ENCODE peak calls at places on chromosomes 13 and 19, in ten cellular contexts. W is stimulated activated CD4-positive, alpha-beta T cell treated with anti-CD3 and anti-CD28 coated beads, Interleukin-1b, Interleukin-23, amount 100 ng/mL, for 1 hour; D is left cardiac atrium; G is cerebellar nuclear complex; E is fibroblast of the conjunctiva; P is progenitor cell of endocrine pancreas; H is NB4; C is activated CD8-positive, alpha-beta T cell treated with anti-CD3 and anti-CD28 coated beads for 36 hours; N is NCI-H345; A is HT1080. Y is an unnamed sample.

GRCh38 chr13:99796175-99796819 is 175.3 kb downstream of the ZIC5 start:
- DNase-seq in P (peak), A (peak), E (no peak), W (no peak), N (no peak), C (peak), G (no peak), H (peak), D (no peak), Y (no peak)

GRCh38 chr19:19662344-19662743 is 1.1 kb downstream of the ATP13A1 start:
- DNase-seq in N (no peak), E (no peak), C (no peak), G (no peak), D (no peak), H (no peak), P (no peak), W (no peak), A (no peak), Y (no peak)

GRCh38 chr19:49440439-49441209 is 703 bp downstream of the SLC17A7 start:
- DNase-seq in D (no peak), G (no peak), A (no peak), C (no peak), P (no peak), W (no peak), E (no peak), N (no peak), H (no peak), Y (no peak)

GRCh38 chr13:22189176-22190048 is 518.5 kb downstream of the FGF9 start:
- DNase-seq in N (no peak), G (no peak), A (no peak), W (no peak), D (no peak), P (no peak), C (no peak), E (no peak), H (no peak), Y (no peak)

GRCh38 chr13:91045351-91046034 is 302.0 kb upstream of the MIR17HG start:
- DNase-seq in G (no peak), P (no peak), E (no peak), D (no peak), A (peak), C (no peak), N (peak), H (peak), W (no peak), Y (no peak)

GRCh38 chr19:35509861-35510625 is 3.4 kb downstream of the DMKN start:
- DNase-seq in N (peak), G (no peak), P (peak), D (peak), H (peak), W (peak), C (peak), E (no peak), A (peak), Y (no peak)

GRCh38 chr13:36998624-36999041 is 507 bp downstream of the ALG5 start:
- DNase-seq in H (peak), N (peak), A (no peak), D (peak), C (peak), W (no peak), E (no peak), G (no peak), P (peak), Y (no peak)

GRCh38 chr13:40483601-40484000 is 182.8 kb downstream of the FOXO1 start:
- DNase-seq in W (no peak), H (no peak), G (no peak), N (peak), E (no peak), A (no peak), D (no peak), C (no peak), P (no peak), Y (no peak)

GRCh38 chr13:98851276-98851675 is 98.8 kb upstream of the SLC15A1 start:
- DNase-seq in W (no peak), G (no peak), H (no peak), A (no peak), P (no peak), C (no peak), N (no peak), E (no peak), D (no peak), Y (no peak)

GRCh38 chr13:74136089-74136658 is 2.0 kb upstream of the KLF12 start:
- DNase-seq in A (peak), E (no peak), D (peak), G (peak), N (peak), W (no peak), C (peak), H (no peak), P (peak), Y (no peak)

GRCh38 chr13:23381877-23382276 is 51.6 kb downstream of the SACS start:
- DNase-seq in A (no peak), N (no peak), D (no peak), H (no peak), E (no peak), P (no peak), G (no peak), W (no peak), C (no peak), Y (no peak)